ENCODE peak calls at places on chromosomes 12 and 14, in eight cellular contexts. Q is K562, Z is body of pancreas, J is Peyer's patch, I is gastrocnemius medialis, L is heart left ventricle, T is transverse colon, R is adrenal gland. S is an unnamed sample.
A peak's percentile ranks its signal among the peaks of the same experiment; 100 is the strongest.

GRCh38 chr12:27236498-27236897 is 7.6 kb upstream of the STK38L start:
- DNase-seq in Z (no peak), L (no peak), R (no peak), I (no peak), Q (no peak), T (no peak), J (no peak), S (no peak)

GRCh38 chr14:70622111-70622712 is 19.5 kb upstream of the TTC9 start:
- DNase-seq in J (peak; percentile 44), Z (peak; percentile 42), I (peak; percentile 17), L (no peak), T (peak; percentile 52), Q (no peak), R (no peak), S (no peak)

GRCh38 chr12:20438307-20438779 is 70.0 kb downstream of the PDE3A start:
- DNase-seq in T (no peak), J (no peak), L (no peak), Q (no peak), Z (no peak), I (no peak), R (no peak), S (no peak)

GRCh38 chr12:95838125-95838524 is 20.6 kb upstream of the SNRPF start:
- DNase-seq in Q (no peak), T (peak; percentile 65), Z (no peak), J (no peak), I (no peak), R (no peak), L (no peak), S (no peak)

GRCh38 chr12:71306808-71307207 is 132.8 kb upstream of the LGR5 start:
- DNase-seq in J (no peak), I (no peak), T (no peak), Q (no peak), Z (no peak), L (no peak), R (no peak), S (no peak)

GRCh38 chr14:87529081-87529480 is 463.9 kb downstream of the GALC start:
- DNase-seq in R (no peak), T (no peak), L (no peak), Z (no peak), I (no peak), Q (no peak), J (no peak), S (no peak)

GRCh38 chr14:103693514-103693913 is 21.7 kb downstream of the XRCC3 start:
- DNase-seq in Q (no peak), T (peak; percentile 85), J (no peak), Z (no peak), L (no peak), R (no peak), I (peak; percentile 71), S (peak; percentile 11)

GRCh38 chr12:115354476-115354890 is 670.5 kb upstream of the TBX3 start:
- DNase-seq in L (no peak), R (no peak), T (no peak), J (no peak), Q (no peak), I (no peak), Z (no peak), S (no peak)

GRCh38 chr14:55482936-55483605 is 42.7 kb upstream of the TBPL2 start:
- DNase-seq in R (no peak), I (no peak), J (no peak), T (no peak), Z (no peak), L (no peak), Q (no peak), S (no peak)

GRCh38 chr14:80987235-80988032 is 32.0 kb downstream of the TSHR start:
- DNase-seq in L (peak; percentile 52), T (peak; percentile 78), Z (peak; percentile 69), I (peak; percentile 42), Q (peak; percentile 58), R (peak; percentile 66), J (peak; percentile 69), S (peak; percentile 77)

GRCh38 chr14:23174266-23174665 is 9.2 kb downstream of the SLC7A8 start:
- DNase-seq in T (no peak), L (no peak), Z (no peak), Q (no peak), J (no peak), R (no peak), I (no peak), S (peak; percentile 59)

GRCh38 chr14:98606041-98606640 is 665.9 kb downstream of the BCL11B start:
- DNase-seq in Z (no peak), R (no peak), Q (no peak), L (no peak), I (no peak), J (no peak), T (no peak), S (no peak)

GRCh38 chr14:98608071-98609060 is 663.6 kb downstream of the BCL11B start:
- DNase-seq in L (no peak), T (no peak), R (no peak), I (no peak), Q (no peak), J (no peak), Z (no peak), S (no peak)

GRCh38 chr14:98606816-98607215 is 665.2 kb downstream of the BCL11B start:
- DNase-seq in L (no peak), T (no peak), I (no peak), R (no peak), Z (no peak), Q (no peak), J (no peak), S (no peak)

GRCh38 chr14:98605043-98605442 is 667.0 kb downstream of the BCL11B start:
- DNase-seq in Z (no peak), J (no peak), T (no peak), L (no peak), R (no peak), I (no peak), Q (no peak), S (no peak)

GRCh38 chr14:98607341-98607910 is 664.6 kb downstream of the BCL11B start:
- DNase-seq in Z (no peak), I (no peak), Q (no peak), L (no peak), R (no peak), T (no peak), J (no peak), S (no peak)
- H3K9me3 ChIP-seq in Z (no peaks in the 10 kb centered on the region), I (no peaks in the 10 kb centered on the region), Q (no peaks in the 10 kb centered on the region), L (no peaks in the 10 kb centered on the region), R (no peaks in the 10 kb centered on the region), T (no peaks in the 10 kb centered on the region), J (no peaks in the 10 kb centered on the region), S (no peaks in the 10 kb centered on the region)

GRCh38 chr12:118016424-118017264 is at the start of gene RFC5:
- DNase-seq in R (peak; percentile 99), T (peak; percentile 99), Q (peak; percentile 99), L (peak; percentile 98), I (peak; percentile 96), J (peak; percentile 99), Z (peak; percentile 99), S (peak; percentile 98)
- TF ChIP-seq POLR2A in R (no peak), T (peak; percentile 46), Q (peak; percentile 95), L (no peak), I (no peak), J (no peak), Z (peak; percentile 70), S (no peak)

GRCh38 chr14:72172597-72172996 is 240.4 kb downstream of the RGS6 start:
- DNase-seq in Q (no peak), R (no peak), Z (no peak), I (no peak), J (no peak), L (no peak), T (no peak), S (no peak)

GRCh38 chr14:72172075-72172474 is 239.8 kb downstream of the RGS6 start:
- DNase-seq in L (no peak), Z (no peak), R (no peak), T (no peak), Q (no peak), I (no peak), J (no peak), S (no peak)

GRCh38 chr14:72165151-72165715 is 233.0 kb downstream of the RGS6 start:
- DNase-seq in I (no peak), Q (no peak), T (no peak), R (no peak), J (no peak), Z (no peak), L (no peak), S (no peak)

GRCh38 chr14:72173038-72173720 is 240.9 kb downstream of the RGS6 start:
- DNase-seq in R (no peak), L (no peak), Z (no peak), I (no peak), Q (no peak), J (no peak), T (no peak), S (no peak)

GRCh38 chr14:72169521-72169920 is 237.3 kb downstream of the RGS6 start:
- DNase-seq in J (no peak), Q (peak; percentile 13), R (no peak), I (no peak), L (no peak), T (no peak), Z (no peak), S (no peak)
- H3K4me1 ChIP-seq in J (no peaks in the 10 kb centered on the region), Q (no peaks in the 10 kb centered on the region), R (no peaks in the 10 kb centered on the region), I (no peaks in the 10 kb centered on the region), L (peaks cover 4% of the 10 kb centered on the region), T (no peaks in the 10 kb centered on the region), Z (no peaks in the 10 kb centered on the region), S (no peaks in the 10 kb centered on the region)

DNA sequence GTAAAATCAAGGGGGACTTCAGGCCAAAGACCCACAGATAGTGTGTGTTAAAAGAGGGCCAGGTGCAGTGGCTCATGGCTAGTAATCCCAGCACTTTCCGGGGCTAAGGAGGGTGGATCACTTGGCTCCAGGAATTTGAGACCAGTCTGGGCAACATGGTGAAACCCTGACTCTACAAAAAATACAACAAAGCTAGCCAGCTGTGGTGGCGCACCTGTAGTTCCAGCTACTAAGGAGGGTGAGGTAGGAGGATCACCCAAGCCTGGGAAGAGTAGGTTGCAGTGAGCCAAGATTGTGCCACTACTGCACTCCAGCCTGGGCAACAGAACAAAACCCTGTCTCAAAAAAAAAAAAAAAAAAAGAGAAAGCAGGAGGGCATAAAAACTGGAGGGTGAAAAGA is 8.5 kb downstream of the VCPKMT start:
- DNase-seq in R (no peak), I (no peak), Q (no peak), L (no peak), T (no peak), Z (peak; percentile 19), J (no peak), S (no peak)
- H3K9me3 ChIP-seq in R (no peaks in the 10 kb centered on the region), I (no peaks in the 10 kb centered on the region), Q (no peaks in the 10 kb centered on the region), L (no peaks in the 10 kb centered on the region), T (no peaks in the 10 kb centered on the region), Z (no peaks in the 10 kb centered on the region), J (no peaks in the 10 kb centered on the region), S (no peaks in the 10 kb centered on the region)

GRCh38 chr14:100067481-100067880 is 2.3 kb downstream of the EVL start:
- DNase-seq in Q (no peak), J (no peak), L (no peak), R (no peak), Z (no peak), I (no peak), T (no peak), S (no peak)
- TF ChIP-seq POLR2A in Q (no peak), J (no peak), L (no peak), R (no peak), Z (no peak), I (no peak), T (no peak), S (no peak)

DNA sequence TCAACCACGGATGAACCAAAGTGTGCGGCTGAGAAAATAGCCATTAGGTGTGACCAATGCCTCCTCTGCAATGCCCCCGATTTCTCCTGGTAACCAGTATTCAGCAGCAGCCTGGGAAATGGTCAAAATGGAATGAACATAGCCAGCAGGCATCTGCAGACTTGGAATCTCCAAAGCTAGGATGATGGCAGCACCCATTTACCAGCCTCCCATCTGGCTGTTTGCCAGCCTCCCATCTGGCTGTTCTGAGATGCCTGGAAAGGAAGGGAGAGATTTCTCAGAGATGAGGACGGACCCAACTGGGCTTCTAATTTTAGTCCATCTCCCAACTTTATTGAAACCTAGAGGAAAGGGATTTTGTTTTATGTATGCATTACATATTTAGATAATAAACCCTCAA is 16.2 kb downstream of the CLMN start:
- DNase-seq in J (no peak), Q (no peak), R (no peak), I (no peak), L (no peak), Z (no peak), T (no peak), S (no peak)
- H3K4me1 ChIP-seq in J (no peaks in the 10 kb centered on the region), Q (no peaks in the 10 kb centered on the region), R (no peaks in the 10 kb centered on the region), I (no peaks in the 10 kb centered on the region), L (peaks cover 48% of the 10 kb centered on the region), Z (peaks cover 84% of the 10 kb centered on the region), T (no peaks in the 10 kb centered on the region), S (no peaks in the 10 kb centered on the region)